ENCODE peak calls at places on chromosomes 1 and 21, in four cellular contexts. Z, J, V and A are unnamed samples.

GRCh38 chr1:62841587-62842169 is 57.7 kb downstream of the ATG4C start:
- DNase-seq in Z (peak), J (peak), V (peak), A (no peak)

GRCh38 chr1:7387053-7387861 is 383.8 kb upstream of the VAMP3 start:
- DNase-seq in Z (peak), J (no peak), V (no peak), A (peak)

GRCh38 chr1:18614011-18614735 is 16.5 kb upstream of the PAX7 start:
- DNase-seq in Z (peak), J (no peak), V (no peak), A (peak)

GRCh38 chr1:47529520-47530098 is 91.8 kb downstream of the FOXD2 start:
- DNase-seq in Z (no peak), J (no peak), V (no peak), A (no peak)

GRCh38 chr21:39647476-39647875 is 34.7 kb downstream of the B3GALT5 start:
- DNase-seq in Z (no peak), J (peak), V (no peak), A (no peak)

GRCh38 chr1:158552296-158552695 is 1.9 kb downstream of the OR6Y1 start:
- DNase-seq in Z (no peak), J (no peak), V (no peak), A (no peak)

GRCh38 chr21:33980276-33980916 is 64.8 kb upstream of the ATP5PO start:
- DNase-seq in Z (no peak), J (no peak), V (no peak), A (no peak)

GRCh38 chr1:236515443-236515958 is 8.3 kb upstream of the LGALS8 start:
- DNase-seq in Z (no peak), J (no peak), V (no peak), A (no peak)

GRCh38 chr1:104878203-104878911 is 1128.7 kb downstream of the AMY1C start:
- DNase-seq in Z (no peak), J (no peak), V (no peak), A (no peak)

GRCh38 chr1:178389441-178389840 is 107.3 kb downstream of the CLEC20A start:
- DNase-seq in Z (no peak), J (no peak), V (no peak), A (no peak)

GRCh38 chr1:190377294-190377693 is 100.4 kb downstream of the BRINP3 start:
- DNase-seq in Z (no peak), J (no peak), V (no peak), A (no peak)

GRCh38 chr1:14594045-14594444 is 4.4 kb upstream of the KAZN start:
- DNase-seq in Z (no peak), J (no peak), V (no peak), A (no peak)

GRCh38 chr1:47216278-47217059 is 15.6 kb downstream of the TAL1 start:
- DNase-seq in Z (no peak), J (no peak), V (no peak), A (no peak)

GRCh38 chr21:34889537-34890257 is 159.4 kb downstream of the RUNX1 start:
- DNase-seq in Z (peak), J (no peak), V (peak), A (no peak)

GRCh38 chr1:37498872-37499617 is 15.5 kb downstream of the MEAF6 start:
- DNase-seq in Z (peak), J (no peak), V (peak), A (no peak)

GRCh38 chr1:43072314-43072713 is 99.8 kb downstream of the EBNA1BP2 start:
- DNase-seq in Z (no peak), J (no peak), V (no peak), A (no peak)

GRCh38 chr1:34982820-34983376 is 2.2 kb downstream of the TMEM35B start:
- DNase-seq in Z (no peak), J (no peak), V (no peak), A (no peak)

GRCh38 chr1:229203030-229203751 is 67.7 kb upstream of the RAB4A start:
- DNase-seq in Z (peak), J (no peak), V (peak), A (no peak)

GRCh38 chr1:9101510-9102146 is 27.3 kb downstream of the GPR157 start:
- DNase-seq in Z (peak), J (peak), V (no peak), A (peak)

GRCh38 chr1:216310776-216311175 is 112.5 kb downstream of the USH2A start:
- DNase-seq in Z (no peak), J (peak), V (no peak), A (no peak)

GRCh38 chr1:174789399-174789798 is 210.3 kb upstream of the CACYBP start:
- DNase-seq in Z (no peak), J (no peak), V (peak), A (no peak)

GRCh38 chr1:206472454-206472853 is 2.2 kb downstream of the IKBKE start:
- DNase-seq in Z (peak), J (peak), V (peak), A (no peak)

GRCh38 chr1:162702628-162703027 is 70.4 kb downstream of the DDR2 start:
- DNase-seq in Z (no peak), J (no peak), V (no peak), A (no peak)

GRCh38 chr21:15390049-15390448 is 325.2 kb upstream of the NRIP1 start:
- DNase-seq in Z (no peak), J (no peak), V (no peak), A (no peak)

GRCh38 chr1:233085566-233085965 is 135.2 kb downstream of the NTPCR start:
- DNase-seq in Z (no peak), J (no peak), V (peak), A (no peak)

GRCh38 chr1:216739771-216740170 is 16.5 kb upstream of the ESRRG start:
- DNase-seq in Z (no peak), J (no peak), V (no peak), A (no peak)

GRCh38 chr1:58395355-58395754 is 151.2 kb downstream of the OMA1 start:
- DNase-seq in Z (no peak), J (peak), V (peak), A (no peak)

GRCh38 chr1:42422672-42423236 is 33.1 kb downstream of the ZMYND12 start:
- DNase-seq in Z (no peak), J (no peak), V (no peak), A (no peak)

GRCh38 chr1:149917590-149918144 is at the start of gene SV2A:
- DNase-seq in Z (peak), J (no peak), V (no peak), A (peak)

GRCh38 chr1:178650950-178651461 is 74.0 kb upstream of the RALGPS2 start:
- DNase-seq in Z (no peak), J (no peak), V (peak), A (no peak)

GRCh38 chr1:27671964-27672749 is at the start of gene IFI6:
- DNase-seq in Z (peak), J (peak), V (peak), A (peak)

GRCh38 chr21:34670220-34670961 is 1.6 kb downstream of the CLIC6 start:
- DNase-seq in Z (peak), J (no peak), V (no peak), A (no peak)

GRCh38 chr1:4612991-4613390 is 41.4 kb upstream of the AJAP1 start:
- DNase-seq in Z (peak), J (no peak), V (no peak), A (no peak)

GRCh38 chr1:20009212-20009611 is 29.8 kb upstream of the PLA2G2A start:
- DNase-seq in Z (no peak), J (no peak), V (no peak), A (no peak)

GRCh38 chr1:151289080-151289935 is 7.2 kb downstream of the ZNF687 start:
- DNase-seq in Z (no peak), J (no peak), V (no peak), A (no peak)

GRCh38 chr1:64472805-64473204 is 2.9 kb downstream of the CACHD1 start:
- DNase-seq in Z (no peak), J (no peak), V (no peak), A (no peak)

GRCh38 chr1:222711319-222712252 is 705 bp downstream of the AIDA start:
- DNase-seq in Z (peak), J (no peak), V (peak), A (peak)

GRCh38 chr21:45366476-45366875 is 38.5 kb upstream of the COL18A1 start:
- DNase-seq in Z (no peak), J (no peak), V (no peak), A (no peak)

GRCh38 chr21:45364464-45365185 is 40.3 kb upstream of the COL18A1 start:
- DNase-seq in Z (no peak), J (peak), V (no peak), A (no peak)

GRCh38 chr21:45365608-45366241 is 39.2 kb upstream of the COL18A1 start:
- DNase-seq in Z (no peak), J (peak), V (peak), A (no peak)

GRCh38 chr21:45363921-45364463 is 41.0 kb upstream of the COL18A1 start:
- DNase-seq in Z (no peak), J (peak), V (peak), A (peak)

GRCh38 chr21:45365186-45365607 is 39.8 kb upstream of the COL18A1 start:
- DNase-seq in Z (no peak), J (no peak), V (no peak), A (no peak)
- H3K27ac ChIP-seq in Z (peak), J (peak), V (peak), A (peak)

DNA sequence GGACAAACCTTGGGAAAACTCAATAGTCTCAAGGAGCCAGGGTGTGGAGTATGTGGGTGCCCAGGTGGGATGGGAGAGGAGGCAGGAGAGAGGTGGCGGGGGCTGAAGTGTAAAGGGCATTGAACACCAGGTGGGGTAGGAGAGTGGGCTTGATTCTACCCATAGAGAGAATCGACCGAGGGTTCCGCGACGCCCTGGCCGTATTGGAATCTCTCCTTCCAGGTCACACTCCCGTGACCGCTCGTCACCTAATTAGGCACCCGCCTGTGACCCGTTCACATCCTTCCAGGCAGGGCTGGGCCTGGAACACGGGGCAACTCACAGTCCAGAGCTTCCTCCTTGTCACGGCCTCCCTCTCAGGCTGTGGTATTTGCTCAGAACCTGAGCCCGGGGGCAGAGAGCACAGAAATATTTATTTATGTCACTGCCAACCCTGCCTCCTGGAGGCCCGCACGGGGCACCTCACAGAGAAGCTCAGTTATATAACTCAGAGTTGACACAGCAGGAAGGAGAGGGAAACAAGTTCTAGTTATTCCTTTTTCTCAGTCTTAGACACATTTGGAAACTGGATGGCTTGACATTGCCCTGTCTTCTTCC is 12.0 kb downstream of the NCMAP start:
- DNase-seq in Z (no peak), J (no peak), V (peak), A (no peak)
- TF ChIP-seq CTCF in Z (no peak), J (no peak), V (no peak), A (no peak)

DNA sequence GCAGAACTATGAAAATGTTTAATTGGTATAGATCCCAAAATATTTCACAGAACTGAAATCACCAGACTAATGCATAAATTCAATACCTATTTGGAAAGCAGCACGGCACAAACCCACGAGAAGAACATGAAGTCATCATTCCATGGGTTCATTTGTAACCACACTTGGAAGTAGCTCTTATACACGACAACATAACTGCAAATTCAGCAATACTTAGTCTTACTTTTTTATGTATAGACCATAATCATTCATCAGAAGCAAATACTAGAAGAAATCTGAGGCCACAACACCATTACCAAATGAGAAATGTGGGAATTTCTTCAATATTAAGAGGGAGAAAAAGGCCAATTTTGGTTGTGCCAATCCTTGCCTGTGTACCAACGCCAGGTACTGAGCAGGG is 4.2 kb upstream of the UBE2G2 start:
- DNase-seq in Z (no peak), J (no peak), V (no peak), A (no peak)
- H3K27ac ChIP-seq in Z (no peak), J (no peak), V (no peak), A (no peak)

GRCh38 chr1:17338706-17339493 is 30.9 kb downstream of the PADI4 start:
- DNase-seq in Z (no peak), J (no peak), V (no peak), A (no peak)

GRCh38 chr1:17333081-17333480 is 25.1 kb downstream of the PADI4 start:
- DNase-seq in Z (no peak), J (no peak), V (no peak), A (no peak)

GRCh38 chr1:17339521-17339920 is 31.5 kb downstream of the PADI4 start:
- DNase-seq in Z (no peak), J (no peak), V (no peak), A (no peak)

GRCh38 chr1:17340358-17340757 is 31.6 kb upstream of the PADI6 start:
- DNase-seq in Z (no peak), J (no peak), V (peak), A (no peak)

GRCh38 chr1:17335821-17336718 is 28.1 kb downstream of the PADI4 start:
- DNase-seq in Z (peak), J (peak), V (peak), A (peak)
- TF ChIP-seq CTCF in Z (peak), J (peak), V (peak), A (peak)